ENCODE peak calls at places on chromosomes 11 and 22, in ten cellular contexts. O is NT2/D1, U is aorta, F is lower lobe of right lung, P is MG63, H is cardiac muscle cell, D is right atrium auricular region, K is neural progenitor cell, M is Peyer's patch, J is left lung. G is an unnamed sample.

GRCh38 chr11:75477614-75477935 is 44.6 kb upstream of the KLHL35 start:
- DNase-seq in F (peak; percentile 21), H (no peak), O (no peak), U (no peak), P (no peak), K (no peak), J (no peak), M (no peak), D (no peak), G (no peak)

GRCh38 chr11:114678125-114679036 is at the start of gene NXPE2:
- DNase-seq in O (no peak), H (no peak), U (no peak), K (no peak), F (no peak), D (no peak), J (no peak), P (peak; percentile 61), M (peak; percentile 68), G (peak; percentile 53)

GRCh38 chr22:32042924-32043323 is at the start of gene SLC5A1:
- DNase-seq in D (no peak), J (peak; percentile 63), F (peak; percentile 67), H (no peak), O (no peak), K (no peak), M (peak; percentile 93), U (no peak), P (no peak), G (peak; percentile 90)

GRCh38 chr11:65911682-65912568 is 6.9 kb downstream of the C11orf68 start:
- DNase-seq in D (no peak), H (peak; percentile 51), F (no peak), J (no peak), M (no peak), O (peak; percentile 64), K (peak; percentile 67), P (peak; percentile 97), U (peak; percentile 87), G (peak; percentile 35)

GRCh38 chr11:112023104-112023503 is 2.1 kb upstream of the DLAT start:
- DNase-seq in F (no peak), H (peak; percentile 37), M (no peak), U (no peak), K (no peak), O (no peak), J (no peak), D (no peak), P (no peak), G (no peak)

GRCh38 chr22:49964493-49965290 is 4.1 kb downstream of the PIM3 start:
- DNase-seq in M (peak; percentile 45), O (no peak), K (peak; percentile 1), F (peak; percentile 50), D (no peak), P (no peak), J (peak; percentile 37), U (peak; percentile 70), H (no peak), G (peak; percentile 12)

GRCh38 chr22:36465232-36466021 is 16.0 kb downstream of the TXN2 start:
- DNase-seq in D (peak; percentile 85), H (no peak), K (no peak), J (peak; percentile 79), F (peak; percentile 84), U (peak; percentile 94), P (peak; percentile 97), M (peak; percentile 83), O (no peak), G (peak; percentile 62)

GRCh38 chr11:406796-407650 is 7.8 kb downstream of the SIGIRR start:
- DNase-seq in M (peak; percentile 95), O (peak; percentile 58), P (peak; percentile 91), D (peak; percentile 79), F (peak; percentile 92), J (peak; percentile 88), U (peak; percentile 90), K (peak; percentile 90), H (peak; percentile 84), G (peak; percentile 91)

GRCh38 chr22:47375621-47376321 is 613.3 kb downstream of the TBC1D22A start:
- DNase-seq in H (no peak), M (peak; percentile 17), K (no peak), D (no peak), J (no peak), O (no peak), U (peak; percentile 41), P (no peak), F (peak; percentile 25), G (no peak)

GRCh38 chr22:47377926-47378560 is 615.6 kb downstream of the TBC1D22A start:
- DNase-seq in D (no peak), P (no peak), U (peak; percentile 35), K (no peak), O (no peak), J (no peak), F (no peak), M (no peak), H (no peak), G (no peak)

GRCh38 chr22:47374901-47375575 is 612.6 kb downstream of the TBC1D22A start:
- DNase-seq in O (no peak), U (peak; percentile 66), J (no peak), F (peak; percentile 34), H (no peak), M (peak; percentile 40), D (no peak), K (no peak), P (no peak), G (no peak)

GRCh38 chr22:47376322-47376700 is 613.9 kb downstream of the TBC1D22A start:
- DNase-seq in H (no peak), P (no peak), J (no peak), U (peak; percentile 28), M (no peak), F (peak; percentile 24), K (no peak), O (no peak), D (no peak), G (no peak)

DNA sequence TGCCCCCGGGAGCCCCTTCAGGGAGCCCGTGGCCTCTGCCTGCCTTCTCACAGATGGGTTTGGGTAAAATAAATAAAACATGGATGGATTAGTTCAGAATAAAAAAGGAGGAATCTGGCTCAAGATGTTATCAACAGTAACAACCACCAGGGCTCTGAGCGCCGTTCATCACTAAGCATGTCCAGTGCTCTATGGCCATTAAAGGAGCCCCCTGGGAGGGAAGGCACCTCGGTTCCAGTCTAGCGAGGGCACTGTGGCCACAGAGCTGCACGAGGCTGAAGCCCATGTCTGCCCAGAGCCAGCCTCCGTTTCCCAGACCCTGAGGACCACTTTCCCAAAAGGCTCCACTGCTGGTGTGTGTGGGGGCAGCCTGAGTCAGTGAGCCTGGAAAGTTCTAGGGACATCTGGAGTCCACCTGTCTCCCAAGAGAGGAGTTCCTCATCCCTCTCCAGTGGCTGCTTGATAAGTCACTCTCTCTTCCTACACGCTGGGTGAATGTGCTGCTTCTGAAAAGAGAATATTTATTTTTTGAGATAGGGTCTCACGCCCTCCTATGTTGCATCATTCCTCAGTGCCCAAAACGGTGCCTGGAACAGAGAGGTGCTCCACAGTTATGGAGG is 614.6 kb downstream of the TBC1D22A start:
- DNase-seq in U (peak; percentile 31), J (no peak), D (no peak), P (no peak), M (peak; percentile 19), H (no peak), F (peak; percentile 27), K (no peak), O (no peak), G (no peak)
- H3K9me3 ChIP-seq in U (no peaks in the 10 kb centered on the region), J (no peaks in the 10 kb centered on the region), D (no peaks in the 10 kb centered on the region), P (no peaks in the 10 kb centered on the region), M (no peaks in the 10 kb centered on the region), H (no peaks in the 10 kb centered on the region), F (no peaks in the 10 kb centered on the region), K (no peaks in the 10 kb centered on the region), O (no peaks in the 10 kb centered on the region), G (no peaks in the 10 kb centered on the region)

GRCh38 chr22:47622541-47622940 is 860.1 kb downstream of the TBC1D22A start:
- DNase-seq in K (no peak), M (peak; percentile 24), H (no peak), F (no peak), J (no peak), D (peak; percentile 26), U (no peak), O (no peak), P (no peak), G (no peak)

GRCh38 chr22:47619631-47620030 is 857.2 kb downstream of the TBC1D22A start:
- DNase-seq in F (no peak), K (no peak), J (no peak), U (no peak), P (no peak), D (peak; percentile 42), H (no peak), O (no peak), M (peak; percentile 33), G (no peak)

GRCh38 chr22:47620391-47620790 is 857.9 kb downstream of the TBC1D22A start:
- DNase-seq in D (peak; percentile 53), K (no peak), U (no peak), P (no peak), J (no peak), H (no peak), F (no peak), O (no peak), M (peak; percentile 23), G (no peak)

GRCh38 chr22:47623056-47623739 is 860.7 kb downstream of the TBC1D22A start:
- DNase-seq in J (no peak), O (no peak), K (no peak), F (no peak), H (no peak), M (peak; percentile 27), D (peak; percentile 47), P (no peak), U (no peak), G (no peak)

GRCh38 chr22:47621253-47621652 is 858.8 kb downstream of the TBC1D22A start:
- DNase-seq in P (no peak), H (no peak), F (no peak), D (peak; percentile 52), K (no peak), O (no peak), M (no peak), J (no peak), U (no peak), G (no peak)
- H3K9me3 ChIP-seq in P (no peaks in the 10 kb centered on the region), H (no peaks in the 10 kb centered on the region), F (no peaks in the 10 kb centered on the region), D (no peaks in the 10 kb centered on the region), K (no peaks in the 10 kb centered on the region), O (no peaks in the 10 kb centered on the region), M (no peaks in the 10 kb centered on the region), J (no peaks in the 10 kb centered on the region), U (no peaks in the 10 kb centered on the region), G (no peaks in the 10 kb centered on the region)

GRCh38 chr22:16721969-16722368 is 103.2 kb downstream of the XKR3 start:
- DNase-seq in P (no peak), D (no peak), U (no peak), M (no peak), J (no peak), K (no peak), F (no peak), O (no peak), H (no peak), G (no peak)

GRCh38 chr22:16717699-16718558 is 107.3 kb downstream of the XKR3 start:
- DNase-seq in P (peak; percentile 47), F (no peak), M (no peak), O (peak; percentile 33), U (peak; percentile 52), K (no peak), H (no peak), D (no peak), J (no peak), G (no peak)
- H3K9me3 ChIP-seq in P (no peaks in the 10 kb centered on the region), F (no peaks in the 10 kb centered on the region), M (no peaks in the 10 kb centered on the region), O (no peaks in the 10 kb centered on the region), U (no peaks in the 10 kb centered on the region), K (peaks cover 10% of the 10 kb centered on the region), H (no peaks in the 10 kb centered on the region), D (no peaks in the 10 kb centered on the region), J (no peaks in the 10 kb centered on the region), G (peaks cover 38% of the 10 kb centered on the region)

DNA sequence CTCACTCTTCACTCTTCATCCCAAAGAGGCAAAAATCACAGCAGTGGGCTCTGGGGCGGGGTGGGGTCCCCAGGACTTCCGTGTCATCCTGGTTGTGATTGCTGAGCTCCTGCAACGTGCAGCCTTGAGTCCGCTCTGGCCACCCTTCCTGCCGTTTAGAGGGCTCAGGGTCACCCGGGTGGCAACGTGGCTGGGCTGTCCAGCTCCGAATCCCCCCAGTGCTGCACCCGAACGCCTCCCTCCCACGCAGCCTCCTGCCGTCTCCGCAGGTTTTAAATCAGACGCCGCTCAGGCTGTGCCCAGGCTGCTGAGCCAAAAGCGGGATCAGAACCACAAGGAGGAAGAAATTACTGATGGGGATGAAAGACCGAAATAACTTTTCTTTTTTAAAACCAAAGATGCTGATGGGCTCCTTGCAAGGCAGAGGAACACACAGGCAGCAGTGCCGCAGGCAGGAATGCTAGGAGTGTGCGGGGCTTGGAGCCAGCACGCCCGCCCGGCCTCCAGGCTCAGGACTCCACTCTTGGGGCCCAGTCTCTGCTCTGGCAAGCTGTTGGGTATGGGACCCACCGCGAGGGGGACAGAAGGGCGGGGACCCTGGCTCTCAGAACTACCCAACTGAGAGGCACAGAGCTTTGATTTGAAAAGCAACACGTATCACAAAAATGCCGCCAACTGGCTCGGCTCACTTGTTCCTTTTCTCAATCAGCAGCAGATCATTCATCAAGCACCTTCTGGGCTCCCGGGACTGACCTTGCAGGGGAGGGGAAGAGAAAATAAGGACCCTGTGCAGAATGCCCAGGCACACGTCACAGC is 313.0 kb downstream of the CTTN start:
- DNase-seq in O (no peak), D (no peak), U (peak; percentile 66), P (no peak), F (peak; percentile 34), J (no peak), M (no peak), K (no peak), H (no peak), G (no peak)
- H3K9me3 ChIP-seq in O (no peaks in the 10 kb centered on the region), D (no peaks in the 10 kb centered on the region), U (no peaks in the 10 kb centered on the region), P (no peaks in the 10 kb centered on the region), F (no peaks in the 10 kb centered on the region), J (no peaks in the 10 kb centered on the region), M (no peaks in the 10 kb centered on the region), K (no peaks in the 10 kb centered on the region), H (no peaks in the 10 kb centered on the region), G (no peaks in the 10 kb centered on the region)

G was measured in mucosa of descending colon.